ENCODE peak calls at places on chromosome 1, in ten cellular contexts. H is putamen, O is NAMALWA, W is neural progenitor cell, A is left ventricle myocardium inferior, X is nucleus accumbens, G is HT1080, Z is ovary, Y is AG08396, T is RWPE1. I is an unnamed sample.

GRCh38 chr1:205610781-205611473 is 20.9 kb downstream of the ELK4 start:
- DNase-seq in H (no peak), O (no peak), W (no peak), A (no peak), X (no peak), G (no peak), Z (no peak), Y (no peak), T (no peak), I (no peak)

GRCh38 chr1:200035956-200036615 is 8.6 kb downstream of the NR5A2 start:
- DNase-seq in H (no peak), O (no peak), W (peak; percentile 7), A (no peak), X (no peak), G (no peak), Z (no peak), Y (no peak), T (no peak), I (no peak)

GRCh38 chr1:181541947-181542346 is 58.6 kb downstream of the CACNA1E start:
- DNase-seq in H (no peak), O (no peak), W (no peak), A (no peak), X (no peak), G (peak; percentile 70), Z (no peak), Y (no peak), T (peak; percentile 30), I (peak; percentile 22)

GRCh38 chr1:93625582-93626327 is 55.9 kb downstream of the BCAR3 start:
- DNase-seq in H (no peak), O (no peak), W (no peak), A (no peak), X (no peak), G (peak; percentile 91), Z (no peak), Y (peak; percentile 25), T (no peak), I (peak; percentile 89)

GRCh38 chr1:234748066-234748465 is 138.1 kb upstream of the IRF2BP2 start:
- DNase-seq in H (no peak), O (no peak), W (no peak), A (no peak), X (no peak), G (no peak), Z (no peak), Y (no peak), T (no peak), I (no peak)

GRCh38 chr1:61742620-61743431 is 546 bp downstream of the PATJ start:
- DNase-seq in H (peak; percentile 56), O (no peak), W (peak; percentile 72), A (peak; percentile 59), X (peak; percentile 50), G (no peak), Z (peak; percentile 64), Y (peak; percentile 80), T (peak; percentile 42), I (peak; percentile 74)

GRCh38 chr1:180231506-180232420 is 1.7 kb downstream of the LHX4 start:
- DNase-seq in H (no peak), O (no peak), W (peak; percentile 82), A (no peak), X (no peak), G (peak; percentile 59), Z (no peak), Y (peak; percentile 54), T (no peak), I (peak; percentile 55)

GRCh38 chr1:233791372-233791703 is 113.1 kb upstream of the SLC35F3 start:
- DNase-seq in H (no peak), O (no peak), W (no peak), A (no peak), X (no peak), G (no peak), Z (no peak), Y (no peak), T (no peak), I (no peak)

GRCh38 chr1:165508291-165508690 is 35.5 kb upstream of the LRRC52 start:
- DNase-seq in H (no peak), O (no peak), W (no peak), A (no peak), X (no peak), G (no peak), Z (no peak), Y (no peak), T (no peak), I (no peak)

GRCh38 chr1:196366817-196367495 is 241.3 kb downstream of the KCNT2 start:
- DNase-seq in H (no peak), O (no peak), W (no peak), A (no peak), X (no peak), G (no peak), Z (no peak), Y (no peak), T (no peak), I (no peak)

GRCh38 chr1:12692967-12693782 is 22.7 kb upstream of the AADACL3 start:
- DNase-seq in H (no peak), O (no peak), W (no peak), A (no peak), X (no peak), G (peak; percentile 17), Z (no peak), Y (no peak), T (no peak), I (peak; percentile 19)

GRCh38 chr1:54296666-54297065 is 96.7 kb downstream of the MRPL37 start:
- DNase-seq in H (no peak), O (no peak), W (no peak), A (no peak), X (no peak), G (no peak), Z (no peak), Y (no peak), T (no peak), I (no peak)

GRCh38 chr1:156816561-156817328 is at the start of gene SH2D2A:
- DNase-seq in H (no peak), O (peak; percentile 93), W (no peak), A (no peak), X (no peak), G (peak; percentile 84), Z (no peak), Y (no peak), T (peak; percentile 54), I (peak; percentile 58)

I was measured in GM23248.